ENCODE peak calls at places on chromosomes 7 and 10, in ten cellular contexts. D, B, R, U, K, Y, T, G, O and L are unnamed samples.

GRCh38 chr10:101214446-101215396 is 14.5 kb downstream of the LBX1 start:
- DNase-seq in O (peak; percentile 67), B (peak; percentile 77), K (peak; percentile 70), Y (peak; percentile 58), T (peak; percentile 73), D (peak; percentile 87), U (peak; percentile 80), R (peak; percentile 50), G (peak; percentile 80), L (peak; percentile 92)

GRCh38 chr10:110002801-110003523 is 4.8 kb upstream of the ADD3 start:
- DNase-seq in O (no peak), U (no peak), B (no peak), R (no peak), T (no peak), D (no peak), K (no peak), Y (no peak), G (no peak), L (peak; percentile 33)

GRCh38 chr10:34444223-34445183 is 370.6 kb downstream of the PARD3 start:
- DNase-seq in D (no peak), T (no peak), O (no peak), R (no peak), G (no peak), K (no peak), U (no peak), B (no peak), Y (no peak), L (no peak)

GRCh38 chr7:27088002-27088931 is 7.5 kb downstream of the HOXA1 start:
- DNase-seq in D (no peak), R (no peak), G (no peak), K (no peak), Y (no peak), B (no peak), U (no peak), T (no peak), O (no peak), L (peak; percentile 81)

GRCh38 chr7:108503112-108504026 is 22.6 kb downstream of the PNPLA8 start:
- DNase-seq in R (no peak), U (no peak), B (no peak), K (no peak), T (no peak), O (no peak), G (no peak), Y (no peak), D (no peak), L (no peak)

GRCh38 chr10:34689053-34689452 is 126.0 kb downstream of the PARD3 start:
- DNase-seq in T (no peak), B (no peak), O (no peak), U (no peak), K (no peak), R (no peak), D (no peak), G (no peak), Y (peak; percentile 32), L (no peak)

GRCh38 chr7:111238891-111239290 is 148.0 kb downstream of the LRRN3 start:
- DNase-seq in G (no peak), D (no peak), K (no peak), O (no peak), U (no peak), R (no peak), Y (no peak), B (no peak), T (no peak), L (no peak)

GRCh38 chr10:15518256-15518655 is 147.2 kb upstream of the FAM171A1 start:
- DNase-seq in D (no peak), T (no peak), U (no peak), B (no peak), R (peak; percentile 59), K (peak; percentile 82), O (no peak), Y (no peak), G (no peak), L (no peak)

GRCh38 chr10:122551450-122551849 is 9.1 kb upstream of the DMBT1 start:
- DNase-seq in D (no peak), B (no peak), G (peak; percentile 50), O (no peak), T (peak; percentile 63), R (no peak), Y (no peak), K (no peak), U (peak; percentile 37), L (no peak)

GRCh38 chr10:65394898-65395297 is 1530.9 kb upstream of the LRRTM3 start:
- DNase-seq in B (no peak), D (no peak), T (no peak), Y (peak; percentile 75), R (peak; percentile 69), G (no peak), U (no peak), K (peak; percentile 0), O (no peak), L (no peak)